ENCODE peak calls at places on chromosomes 16 and 17, in seven cellular contexts. U is activated naive CD8-positive, alpha-beta T cell treated with anti-CD3 and anti-CD28 coated beads, Interleukin-2, amount 10 ng/mL, durations not matched to agents 7 days and 5 days; Z is lung; Y is activated T-cell treated with anti-CD3 and anti-CD28 coated beads, Interleukin-2, amount 50 U/mL, for 72 hours; Q is activated CD8-positive, alpha-beta T cell treated with anti-CD3 and anti-CD28 coated beads, Interleukin-2, amount 10 ng/mL, durations not matched to agents 7 days and 5 days; B is upper lobe of right lung; F is mucosa of descending colon. L is an unnamed sample.

GRCh38 chr17:50149425-50150353 is 788 bp downstream of the PPP1R9B start:
- ATAC-seq in U (peak), Z (peak), Y (peak), Q (peak), B (peak), F (peak), L (no peak)

GRCh38 chr16:18958621-18959578 is 24.8 kb upstream of the TMC7 start:
- ATAC-seq in U (no peak), Z (no peak), Y (peak), Q (no peak), B (no peak), F (peak), L (no peak)

GRCh38 chr17:47301161-47301560 is 22.6 kb upstream of the EFCAB13 start:
- ATAC-seq in U (no peak), Z (no peak), Y (peak), Q (no peak), B (no peak), F (no peak), L (peak)

GRCh38 chr16:12239953-12240485 is 263.5 kb downstream of the SNX29 start:
- ATAC-seq in U (no peak), Z (no peak), Y (no peak), Q (no peak), B (no peak), F (peak), L (no peak)

GRCh38 chr17:35256629-35257028 is 13.8 kb downstream of the SLFN5 start:
- ATAC-seq in U (no peak), Z (no peak), Y (no peak), Q (no peak), B (no peak), F (peak), L (no peak)

GRCh38 chr16:50302472-50303005 is 36.2 kb downstream of the ADCY7 start:
- ATAC-seq in U (no peak), Z (no peak), Y (no peak), Q (no peak), B (no peak), F (peak), L (no peak)

GRCh38 chr16:68935008-68935407 is 91.7 kb downstream of the TANGO6 start:
- ATAC-seq in U (no peak), Z (no peak), Y (no peak), Q (no peak), B (no peak), F (no peak), L (no peak)

GRCh38 chr16:2089676-2090480 is 42.1 kb downstream of the TSC2 start:
- ATAC-seq in U (no peak), Z (no peak), Y (no peak), Q (no peak), B (no peak), F (no peak), L (no peak)

GRCh38 chr17:39629494-39629880 is 2.7 kb downstream of the PPP1R1B start:
- ATAC-seq in U (no peak), Z (no peak), Y (no peak), Q (no peak), B (peak), F (peak), L (no peak)

GRCh38 chr16:25699069-25699468 is 7.3 kb downstream of the HS3ST4 start:
- ATAC-seq in U (no peak), Z (no peak), Y (no peak), Q (no peak), B (no peak), F (no peak), L (no peak)

GRCh38 chr17:70327723-70328122 is 158.4 kb downstream of the KCNJ2 start:
- ATAC-seq in U (no peak), Z (no peak), Y (no peak), Q (no peak), B (no peak), F (no peak), L (no peak)

GRCh38 chr16:66028505-66029216 is 337.8 kb upstream of the CDH5 start:
- ATAC-seq in U (no peak), Z (no peak), Y (no peak), Q (no peak), B (peak), F (peak), L (no peak)

GRCh38 chr17:82429824-82430223 is 11.4 kb upstream of the OGFOD3 start:
- ATAC-seq in U (no peak), Z (no peak), Y (peak), Q (no peak), B (peak), F (peak), L (no peak)

GRCh38 chr17:43324205-43324893 is 74.4 kb upstream of the ARL4D start:
- ATAC-seq in U (no peak), Z (no peak), Y (no peak), Q (no peak), B (no peak), F (no peak), L (no peak)

GRCh38 chr16:69823831-69824563 is 61.9 kb downstream of the WWP2 start:
- ATAC-seq in U (no peak), Z (no peak), Y (no peak), Q (no peak), B (peak), F (peak), L (no peak)

GRCh38 chr17:83203073-83203471 is 123.7 kb downstream of the METRNL start:
- ATAC-seq in U (no peak), Z (peak), Y (no peak), Q (no peak), B (peak), F (peak), L (no peak)

GRCh38 chr17:72606656-72607055 is 485.8 kb downstream of the SLC39A11 start:
- ATAC-seq in U (no peak), Z (no peak), Y (no peak), Q (no peak), B (no peak), F (no peak), L (no peak)

GRCh38 chr17:74856113-74856512 is 3.6 kb downstream of the GRIN2C start:
- ATAC-seq in U (no peak), Z (no peak), Y (no peak), Q (no peak), B (no peak), F (no peak), L (no peak)

GRCh38 chr16:57112403-57113041 is 20.1 kb downstream of the CPNE2 start:
- ATAC-seq in U (no peak), Z (no peak), Y (no peak), Q (no peak), B (no peak), F (no peak), L (peak)

GRCh38 chr17:9324864-9325263 is 250.8 kb downstream of the STX8 start:
- ATAC-seq in U (no peak), Z (no peak), Y (no peak), Q (no peak), B (peak), F (no peak), L (no peak)

GRCh38 chr16:73601911-73602310 is 554.0 kb upstream of the ZFHX3 start:
- ATAC-seq in U (no peak), Z (no peak), Y (no peak), Q (no peak), B (no peak), F (no peak), L (no peak)

GRCh38 chr17:42547001-42547461 is 5.7 kb upstream of the HSD17B1 start:
- ATAC-seq in U (no peak), Z (no peak), Y (no peak), Q (no peak), B (no peak), F (no peak), L (no peak)

GRCh38 chr16:12547608-12547922 is 256.1 kb downstream of the CPPED1 start:
- ATAC-seq in U (no peak), Z (no peak), Y (no peak), Q (no peak), B (no peak), F (no peak), L (peak)

GRCh38 chr16:11183035-11183812 is 72.8 kb downstream of the SOCS1 start:
- ATAC-seq in U (peak), Z (no peak), Y (peak), Q (no peak), B (no peak), F (peak), L (peak)

GRCh38 chr16:76854234-76854633 is 336.8 kb upstream of the MON1B start:
- ATAC-seq in U (no peak), Z (no peak), Y (no peak), Q (no peak), B (no peak), F (no peak), L (no peak)

GRCh38 chr17:83182620-83183063 is 103.2 kb downstream of the METRNL start:
- ATAC-seq in U (no peak), Z (no peak), Y (no peak), Q (no peak), B (peak), F (peak), L (no peak)

GRCh38 chr17:80498242-80498919 is 22.0 kb upstream of the NPTX1 start:
- ATAC-seq in U (no peak), Z (no peak), Y (no peak), Q (no peak), B (peak), F (no peak), L (no peak)

GRCh38 chr17:14301761-14302401 is 1.0 kb downstream of the HS3ST3B1 start:
- ATAC-seq in U (peak), Z (no peak), Y (peak), Q (peak), B (no peak), F (peak), L (peak)

GRCh38 chr17:63760771-63761539 is 12.4 kb downstream of the CCDC47 start:
- ATAC-seq in U (no peak), Z (no peak), Y (peak), Q (peak), B (no peak), F (no peak), L (peak)

GRCh38 chr17:73371285-73371684 is 59.5 kb upstream of the CDC42EP4 start:
- ATAC-seq in U (no peak), Z (no peak), Y (no peak), Q (no peak), B (no peak), F (no peak), L (no peak)

GRCh38 chr16:10862432-10862831 is 14.6 kb upstream of the CIITA start:
- ATAC-seq in U (no peak), Z (peak), Y (peak), Q (no peak), B (peak), F (peak), L (peak)

L was measured in activated T-helper 17 cell treated with anti-CD3 and anti-CD28 coated beads, Interleukin-2, amount 50 U/mL, for 72 hours.